ENCODE peak calls at places on chromosomes 2 and 18, in five cellular contexts. X is HFF-Myc, K is psoas muscle, T is lower leg skin, V is astrocyte of the cerebellum. N is an unnamed sample.

GRCh38 chr2:239220976-239221375 is 179.8 kb downstream of the HDAC4 start:
- DNase-seq in X (no peak), K (no peak), T (peak; percentile 77), V (no peak), N (no peak)

GRCh38 chr2:72933646-72934151 is 16.4 kb downstream of the EMX1 start:
- DNase-seq in X (no peak), K (no peak), T (no peak), V (no peak), N (no peak)

GRCh38 chr2:67457699-67458098 is 60.6 kb downstream of the ETAA1 start:
- DNase-seq in X (no peak), K (no peak), T (no peak), V (no peak), N (no peak)

GRCh38 chr2:143241403-143242088 is 112.3 kb downstream of the ARHGAP15 start:
- DNase-seq in X (no peak), K (no peak), T (no peak), V (no peak), N (no peak)

GRCh38 chr2:95728878-95729511 is 137.2 kb downstream of the TRIM43 start:
- DNase-seq in X (peak; percentile 78), K (peak; percentile 50), T (no peak), V (peak; percentile 85), N (no peak)

GRCh38 chr18:11944786-11945185 is 36.5 kb upstream of the IMPA2 start:
- DNase-seq in X (no peak), K (no peak), T (no peak), V (no peak), N (no peak)

GRCh38 chr2:167509585-167509984 is 621.3 kb downstream of the XIRP2 start:
- DNase-seq in X (no peak), K (no peak), T (no peak), V (peak; percentile 78), N (no peak)

GRCh38 chr2:215358891-215359575 is 47.2 kb downstream of the ATIC start:
- DNase-seq in X (no peak), K (no peak), T (no peak), V (no peak), N (no peak)

GRCh38 chr2:37287966-37288365 is 36.7 kb downstream of the PRKD3 start:
- DNase-seq in X (no peak), K (no peak), T (no peak), V (no peak), N (no peak)

GRCh38 chr18:11470941-11471340 is 138.5 kb upstream of the SLC35G4 start:
- DNase-seq in X (no peak), K (no peak), T (no peak), V (no peak), N (no peak)

GRCh38 chr2:32680937-32681336 is 53.1 kb downstream of the TTC27 start:
- DNase-seq in X (no peak), K (no peak), T (no peak), V (no peak), N (no peak)

GRCh38 chr18:36376361-36376760 is 78.8 kb downstream of the FHOD3 start:
- DNase-seq in X (no peak), K (no peak), T (no peak), V (no peak), N (no peak)

GRCh38 chr2:232219496-232219870 is 159.1 kb upstream of the ALPP start:
- DNase-seq in X (no peak), K (no peak), T (no peak), V (no peak), N (no peak)

GRCh38 chr18:62505669-62506494 is 16.9 kb upstream of the ZCCHC2 start:
- DNase-seq in X (no peak), K (no peak), T (no peak), V (no peak), N (no peak)

GRCh38 chr2:231522418-231523180 is 7.6 kb downstream of the NMUR1 start:
- DNase-seq in X (no peak), K (no peak), T (no peak), V (no peak), N (no peak)

GRCh38 chr2:159879061-159879604 is 81.1 kb upstream of the CD302 start:
- DNase-seq in X (no peak), K (no peak), T (no peak), V (peak; percentile 26), N (no peak)

GRCh38 chr18:250685-251084 is 17.2 kb downstream of the THOC1 start:
- DNase-seq in X (no peak), K (no peak), T (no peak), V (no peak), N (no peak)

GRCh38 chr2:240436626-240437180 is 1.2 kb downstream of the GPC1 start:
- DNase-seq in X (no peak), K (peak; percentile 44), T (peak; percentile 85), V (no peak), N (no peak)

GRCh38 chr2:193584001-193584400 is 1389.3 kb upstream of the TMEFF2 start:
- DNase-seq in X (no peak), K (no peak), T (no peak), V (no peak), N (no peak)

DNA sequence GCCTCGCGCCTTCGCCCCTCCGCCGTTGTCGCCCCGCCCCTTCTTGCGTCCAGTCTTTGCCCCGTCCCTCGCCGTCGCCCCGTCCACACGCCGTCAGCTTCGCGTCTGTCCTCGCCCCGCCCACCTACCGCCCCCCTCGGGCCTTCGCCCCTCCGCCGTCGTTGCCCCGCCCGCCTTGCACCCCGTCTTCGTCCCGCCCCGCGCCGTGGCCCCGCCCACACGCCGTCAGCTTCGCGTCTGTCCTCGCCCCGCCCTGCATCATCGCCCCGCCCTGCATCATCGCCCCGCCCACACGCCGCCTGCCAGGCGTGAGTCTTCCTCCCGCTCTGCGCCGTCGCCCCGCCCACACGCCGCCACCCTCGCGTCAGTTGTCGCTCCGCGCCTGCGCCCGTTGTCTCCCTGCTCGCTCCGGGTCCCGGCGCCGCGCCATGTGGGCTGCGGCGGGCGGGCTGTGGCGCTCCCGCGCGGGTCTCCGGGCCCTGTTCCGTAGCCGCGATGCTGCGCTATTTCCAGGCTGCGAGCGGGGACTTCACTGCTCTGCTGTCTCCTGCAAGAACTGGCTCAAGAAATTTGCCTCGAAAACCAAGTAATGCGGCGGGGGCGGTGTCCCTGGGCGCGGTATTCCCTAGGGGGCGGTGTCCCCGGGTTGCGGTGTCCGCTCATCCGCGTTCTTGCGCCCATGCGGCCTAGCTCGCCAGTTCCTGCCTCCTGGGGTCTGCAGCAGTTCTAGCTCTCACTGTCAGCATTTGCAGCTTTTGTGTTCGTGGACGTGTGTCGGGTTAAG is at the start of gene RBFA:
- DNase-seq in X (no peak), K (peak; percentile 100), T (peak; percentile 100), V (peak; percentile 96), N (peak; percentile 100)
- TF ChIP-seq CTCF in X (peak; percentile 39), K (peak; percentile 27), T (no peak), V (no peak), N (peak; percentile 55)

GRCh38 chr18:58491773-58492752 is 136.8 kb downstream of the ALPK2 start:
- DNase-seq in X (no peak), K (no peak), T (no peak), V (no peak), N (no peak)
- TF ChIP-seq CTCF in X (no peak), K (no peak), T (no peak), V (no peak), N (no peak)

DNA sequence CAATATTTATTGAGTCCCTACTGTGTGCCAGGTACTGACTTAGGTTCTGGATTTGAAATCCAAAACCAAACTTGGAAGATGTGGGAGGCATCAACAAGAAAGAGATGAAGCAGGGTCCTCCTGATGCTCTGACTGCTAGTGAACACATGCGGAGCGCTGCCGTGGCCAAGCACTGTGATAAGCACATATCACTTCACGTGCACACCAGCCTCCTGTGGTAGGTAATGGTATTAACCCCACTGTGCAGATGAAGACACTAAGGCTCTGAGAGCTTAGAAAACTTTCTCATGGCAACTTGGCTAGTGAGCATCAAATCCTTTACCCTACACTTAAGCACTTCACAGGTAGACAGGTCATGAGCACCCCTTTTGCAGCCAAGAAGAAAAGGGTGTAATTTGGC is 216.1 kb downstream of the HAUS1 start:
- DNase-seq in X (no peak), K (no peak), T (no peak), V (no peak), N (peak; percentile 45)
- TF ChIP-seq CTCF in X (no peak), K (peak; percentile 7), T (no peak), V (no peak), N (peak; percentile 43)

GRCh38 chr2:113799375-113799774 is 42.9 kb upstream of the SLC35F5 start:
- DNase-seq in X (no peak), K (no peak), T (no peak), V (no peak), N (no peak)
- TF ChIP-seq CTCF in X (no peak), K (no peak), T (no peak), V (no peak), N (no peak)

DNA sequence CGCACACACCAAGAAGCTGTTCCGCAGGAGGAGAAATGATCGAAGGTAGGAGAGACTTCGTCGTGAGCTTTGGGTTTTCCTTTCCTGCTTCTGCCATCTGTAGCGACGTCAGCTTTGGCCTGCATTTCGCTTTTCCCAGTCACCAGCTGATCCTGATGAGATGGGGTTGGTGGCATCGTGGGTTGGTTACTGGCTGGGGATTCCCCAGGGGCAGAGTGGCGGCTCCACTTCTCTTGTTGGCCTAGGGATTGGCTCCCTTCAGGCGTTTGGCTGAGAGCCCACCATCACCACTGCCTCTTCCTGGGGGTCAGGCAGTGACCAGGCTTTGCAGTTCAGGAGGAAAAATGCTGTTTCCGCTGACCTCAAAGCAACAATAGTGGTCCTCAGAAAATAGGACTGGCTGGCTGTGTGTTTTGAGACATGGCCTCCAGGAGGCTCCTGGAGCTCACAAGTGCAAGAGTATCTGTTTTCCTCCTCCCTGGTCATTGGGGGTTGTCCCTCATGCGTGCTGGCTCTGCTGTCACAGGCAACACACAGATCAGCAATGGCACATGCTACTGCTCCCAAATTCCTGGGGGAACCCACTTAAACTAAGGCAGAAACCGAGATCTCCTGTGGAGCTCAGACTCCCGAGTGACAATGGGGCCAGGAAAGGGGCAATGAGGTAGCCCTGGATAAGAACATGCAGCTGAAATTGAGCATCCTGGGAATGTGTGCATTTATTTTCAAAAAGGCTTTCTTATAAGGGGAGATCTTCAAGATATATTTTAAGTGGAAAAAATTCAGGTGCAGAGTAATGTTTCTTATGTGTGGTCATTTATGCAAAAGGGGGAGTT is 173.0 kb downstream of the CTIF start:
- DNase-seq in X (no peak), K (peak; percentile 43), T (no peak), V (peak; percentile 34), N (no peak)
- TF ChIP-seq CTCF in X (peak; percentile 54), K (peak; percentile 48), T (no peak), V (peak; percentile 74), N (peak; percentile 75)

GRCh38 chr2:158742536-158742935 is 52.6 kb upstream of the DAPL1 start:
- DNase-seq in X (no peak), K (no peak), T (peak; percentile 58), V (no peak), N (no peak)
- TF ChIP-seq CTCF in X (no peak), K (no peak), T (no peak), V (no peak), N (no peak)

DNA sequence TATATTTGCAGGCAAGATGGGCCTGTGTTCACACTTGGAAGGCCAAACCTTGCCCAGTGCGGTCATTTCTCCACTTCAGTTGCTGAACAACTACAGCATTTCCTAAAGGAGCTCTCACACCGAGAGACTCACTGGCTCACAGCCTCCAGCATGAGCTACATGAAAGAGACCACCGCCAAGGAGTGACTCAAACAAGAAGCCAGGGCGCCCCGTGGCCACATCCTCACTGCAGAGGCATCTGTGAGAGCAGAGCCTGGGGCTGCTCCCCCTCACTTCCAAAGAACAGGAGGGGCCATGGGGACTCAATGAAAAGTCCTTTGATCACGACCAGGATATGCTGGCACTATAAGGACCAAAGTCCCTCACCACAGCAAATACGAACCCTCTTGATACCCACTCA is 50.0 kb downstream of the TMEM163 start:
- DNase-seq in X (no peak), K (no peak), T (peak; percentile 76), V (peak; percentile 42), N (no peak)
- TF ChIP-seq CTCF in X (no peak), K (no peak), T (no peak), V (no peak), N (no peak)

N was measured in type B pancreatic cell.